ENCODE peak calls at places on chromosomes 6 and 20, in nine cellular contexts. F, W, V, E, D, O, I, B and U are unnamed samples.
A peak's percentile ranks its signal among the peaks of the same experiment; 100 is the strongest.

GRCh38 chr20:57708694-57709673 is 831 bp downstream of the PMEPA1 start:
- DNase-seq in I (peak; percentile 79), W (peak; percentile 82), O (no peak), D (no peak), E (no peak), B (no peak), V (peak; percentile 40), F (no peak), U (no peak)

GRCh38 chr6:75223461-75223860 is 17.6 kb upstream of the COL12A1 start:
- DNase-seq in D (no peak), V (no peak), F (no peak), O (no peak), I (no peak), B (no peak), E (no peak), W (no peak), U (no peak)

GRCh38 chr20:40314278-40314677 is 374.8 kb downstream of the MAFB start:
- DNase-seq in W (no peak), E (no peak), O (no peak), B (no peak), V (no peak), I (no peak), D (no peak), F (no peak), U (no peak)

GRCh38 chr6:112680076-112680475 is 332.9 kb downstream of the RFPL4B start:
- DNase-seq in O (no peak), W (no peak), E (no peak), V (no peak), F (no peak), I (no peak), D (no peak), B (no peak), U (no peak)

GRCh38 chr6:52517502-52518278 is 59.2 kb downstream of the TRAM2 start:
- DNase-seq in F (peak; percentile 82), I (peak; percentile 96), V (peak; percentile 92), E (peak; percentile 73), B (peak; percentile 88), D (peak; percentile 91), W (peak; percentile 85), O (peak; percentile 92), U (peak; percentile 73)

GRCh38 chr6:35776364-35777215 is at the start of gene CLPSL2:
- DNase-seq in W (peak; percentile 82), D (peak; percentile 43), I (no peak), B (peak; percentile 44), O (no peak), E (no peak), F (peak; percentile 56), V (no peak), U (no peak)

GRCh38 chr6:35148167-35148741 is 7.1 kb upstream of the TCP11 start:
- DNase-seq in W (no peak), I (no peak), E (peak; percentile 70), O (no peak), D (no peak), V (no peak), F (no peak), B (no peak), U (no peak)

GRCh38 chr6:77461796-77462195 is 1.5 kb downstream of the HTR1B start:
- DNase-seq in E (no peak), D (no peak), V (no peak), O (no peak), B (no peak), I (no peak), W (no peak), F (no peak), U (no peak)

GRCh38 chr6:108161724-108162282 is 4.0 kb upstream of the NR2E1 start:
- DNase-seq in O (no peak), V (no peak), D (no peak), W (no peak), I (no peak), F (no peak), E (no peak), B (no peak), U (no peak)
- TF ChIP-seq EP300 in O (no peak), V (no peak), D (no peak), W (no peak), I (no peak), F (no peak), E (no peak), B (no peak), U (no peak)

GRCh38 chr6:36805107-36805797 is 34.0 kb downstream of the CPNE5 start:
- DNase-seq in D (no peak), F (no peak), V (no peak), B (no peak), W (no peak), E (no peak), O (no peak), I (no peak), U (no peak)

GRCh38 chr6:36807143-36807542 is 32.1 kb downstream of the CPNE5 start:
- DNase-seq in W (no peak), F (no peak), E (no peak), V (no peak), D (no peak), B (no peak), O (no peak), I (no peak), U (no peak)

GRCh38 chr6:36807750-36808149 is 31.5 kb downstream of the CPNE5 start:
- DNase-seq in W (no peak), O (no peak), D (no peak), F (no peak), V (no peak), E (no peak), I (no peak), B (no peak), U (no peak)

GRCh38 chr6:36804549-36804948 is 34.7 kb downstream of the CPNE5 start:
- DNase-seq in E (no peak), D (no peak), I (no peak), W (no peak), O (no peak), B (no peak), F (no peak), V (no peak), U (no peak)

DNA sequence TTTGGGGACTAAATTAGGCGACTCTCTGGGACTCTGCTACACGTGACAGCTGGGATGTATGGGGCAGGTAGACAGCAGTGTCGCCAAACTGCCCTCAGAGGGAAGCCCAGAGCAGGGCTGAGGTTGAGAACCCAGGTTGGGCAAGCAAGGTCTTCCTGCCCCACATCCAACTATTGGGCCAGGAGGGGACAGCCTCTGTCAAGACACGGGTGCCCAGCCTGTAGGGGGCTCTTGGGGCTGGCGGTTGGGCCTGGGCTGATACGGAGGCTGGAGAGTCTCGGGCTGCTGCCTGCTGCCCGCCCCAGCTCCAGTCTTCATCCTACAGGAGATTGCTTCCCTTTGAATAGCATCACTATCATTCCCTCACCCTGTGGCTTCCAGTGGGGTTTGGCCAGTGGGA is 33.3 kb downstream of the CPNE5 start:
- DNase-seq in V (no peak), F (peak; percentile 39), B (no peak), E (no peak), I (no peak), D (no peak), O (no peak), W (no peak), U (no peak)
- TF ChIP-seq CTCF in V (no peak), F (peak; percentile 65), B (no peak), E (peak; percentile 48), I (no peak), D (no peak), O (peak; percentile 49), W (no peak), U (no peak)

GRCh38 chr6:119073307-119074051 is 5.0 kb downstream of the FAM184A start:
- DNase-seq in F (no peak), I (no peak), V (no peak), O (no peak), E (no peak), W (no peak), D (no peak), B (no peak), U (no peak)

GRCh38 chr6:119077643-119078448 is 618 bp downstream of the FAM184A start:
- DNase-seq in I (peak; percentile 71), B (peak; percentile 62), V (peak; percentile 34), W (peak; percentile 75), O (peak; percentile 32), D (no peak), F (peak; percentile 51), E (peak; percentile 9), U (peak; percentile 39)

GRCh38 chr6:119076173-119076965 is 2.1 kb downstream of the FAM184A start:
- DNase-seq in O (no peak), I (no peak), D (no peak), W (no peak), F (no peak), V (no peak), E (no peak), B (no peak), U (no peak)

GRCh38 chr6:119076966-119077642 is 1.4 kb downstream of the FAM184A start:
- DNase-seq in W (no peak), E (no peak), D (no peak), I (no peak), O (no peak), B (no peak), V (no peak), F (peak; percentile 15), U (no peak)

DNA sequence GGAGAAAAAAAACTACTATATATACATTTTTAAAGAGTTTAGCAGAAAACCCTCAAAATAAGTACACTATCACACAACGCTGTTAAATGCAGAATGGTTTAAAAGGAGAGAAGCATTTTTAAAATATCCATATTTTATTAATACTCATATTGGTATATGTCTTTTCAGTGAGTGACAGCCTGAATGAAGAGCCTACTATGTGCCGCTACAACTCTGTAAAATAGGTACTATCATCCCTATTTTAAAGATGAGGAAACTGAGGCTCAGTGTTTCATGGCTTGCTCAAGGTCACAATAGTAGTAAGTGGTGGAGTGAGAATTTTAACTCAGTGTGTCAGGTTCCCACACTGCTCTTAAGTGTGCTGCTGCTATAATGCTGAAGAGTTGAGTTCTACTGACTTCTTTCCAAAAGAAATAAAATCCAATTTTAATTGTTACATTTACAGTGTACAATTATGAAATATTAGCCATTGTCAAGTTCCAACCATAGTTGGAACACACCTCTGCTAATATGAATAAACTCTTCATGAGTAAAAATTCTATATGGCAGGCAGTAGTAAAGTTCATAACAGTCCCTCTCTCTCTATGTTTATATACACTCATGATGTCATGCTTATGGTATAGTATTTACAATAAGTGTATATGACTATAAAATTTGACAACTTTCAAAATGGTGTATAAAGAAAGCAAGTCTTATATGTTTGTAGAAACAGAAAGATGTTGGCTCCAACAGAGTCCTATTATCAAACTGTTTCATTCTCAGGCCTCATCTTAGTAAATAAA is 3.1 kb downstream of the FAM184A start:
- DNase-seq in O (no peak), I (no peak), W (no peak), V (no peak), D (no peak), E (no peak), F (no peak), B (no peak), U (no peak)
- H3K27ac ChIP-seq in O (no peak overlapping the region), I (no peak overlapping the region), W (no peak overlapping the region), V (no peak overlapping the region), D (no peak overlapping the region), E (no peak overlapping the region), F (no peak overlapping the region), B (no peak overlapping the region), U (no peak overlapping the region)

GRCh38 chr20:25584905-25585704 is at the start of gene NINL:
- DNase-seq in D (peak; percentile 83), W (peak; percentile 97), F (peak; percentile 61), I (peak; percentile 78), V (peak; percentile 78), E (peak; percentile 47), O (peak; percentile 82), B (peak; percentile 73), U (peak; percentile 63)

GRCh38 chr20:25579081-25579770 is 6.1 kb downstream of the NINL start:
- DNase-seq in W (no peak), B (no peak), D (no peak), O (peak; percentile 87), E (no peak), V (peak; percentile 30), F (no peak), I (no peak), U (no peak)

GRCh38 chr20:25576783-25577530 is 8.4 kb downstream of the NINL start:
- DNase-seq in V (no peak), O (no peak), E (no peak), I (no peak), F (no peak), D (no peak), W (no peak), B (no peak), U (no peak)

GRCh38 chr20:25580711-25581110 is 4.6 kb downstream of the NINL start:
- DNase-seq in F (no peak), V (no peak), W (no peak), E (no peak), I (no peak), D (no peak), B (no peak), O (no peak), U (peak; percentile 47)
- TF ChIP-seq EP300 in F (no peak), V (no peak), W (no peak), E (no peak), I (no peak), D (no peak), B (no peak), O (no peak), U (no peak)